ENCODE peak calls at places on chromosomes 12 and 14, in six cellular contexts. X, Q, M, G, H and B are unnamed samples.

GRCh38 chr12:69052613-69053408 is 119.8 kb upstream of the CPM start:
- DNase-seq in X (no peak), Q (peak), M (peak), G (no peak), H (no peak), B (peak)

GRCh38 chr12:25585662-25586061 is 32.6 kb upstream of the LMNTD1 start:
- DNase-seq in X (no peak), Q (no peak), M (no peak), G (no peak), H (no peak), B (no peak)

GRCh38 chr12:54300267-54300731 is 516 bp downstream of the NFE2 start:
- DNase-seq in X (no peak), Q (no peak), M (no peak), G (no peak), H (no peak), B (no peak)

GRCh38 chr12:104656383-104656782 is 199.6 kb downstream of the CHST11 start:
- DNase-seq in X (no peak), Q (no peak), M (no peak), G (no peak), H (no peak), B (peak)

GRCh38 chr12:65961731-65962130 is 137.4 kb downstream of the HMGA2 start:
- DNase-seq in X (no peak), Q (no peak), M (no peak), G (no peak), H (no peak), B (no peak)

GRCh38 chr12:91099373-91099772 is 11.9 kb downstream of the LUM start:
- DNase-seq in X (no peak), Q (no peak), M (no peak), G (no peak), H (no peak), B (no peak)

GRCh38 chr12:6070472-6071257 is 53.8 kb downstream of the VWF start:
- DNase-seq in X (no peak), Q (no peak), M (no peak), G (no peak), H (no peak), B (no peak)

GRCh38 chr12:4370265-4370664 is 9.2 kb downstream of the FGF23 start:
- DNase-seq in X (no peak), Q (no peak), M (no peak), G (no peak), H (no peak), B (no peak)

GRCh38 chr12:132848521-132848920 is 19.9 kb upstream of the GOLGA3 start:
- DNase-seq in X (no peak), Q (no peak), M (no peak), G (no peak), H (no peak), B (no peak)

GRCh38 chr12:82186282-82186681 is 171.9 kb downstream of the CCDC59 start:
- DNase-seq in X (no peak), Q (no peak), M (no peak), G (no peak), H (no peak), B (peak)

GRCh38 chr12:122423258-122424165 is 1.0 kb upstream of the CLIP1 start:
- DNase-seq in X (peak), Q (no peak), M (peak), G (peak), H (no peak), B (no peak)

GRCh38 chr12:71945121-71945520 is 6.5 kb downstream of the TPH2 start:
- DNase-seq in X (no peak), Q (no peak), M (no peak), G (no peak), H (no peak), B (no peak)

GRCh38 chr12:124537525-124538193 is 29.8 kb downstream of the NCOR2 start:
- DNase-seq in X (peak), Q (no peak), M (no peak), G (no peak), H (no peak), B (no peak)

GRCh38 chr12:19572920-19573558 is 133.7 kb downstream of the AEBP2 start:
- DNase-seq in X (peak), Q (no peak), M (peak), G (peak), H (peak), B (peak)

GRCh38 chr12:76623929-76624328 is 64.4 kb upstream of the OSBPL8 start:
- DNase-seq in X (no peak), Q (no peak), M (peak), G (no peak), H (no peak), B (no peak)

GRCh38 chr14:35374273-35374681 is 30.3 kb downstream of the NFKBIA start:
- DNase-seq in X (no peak), Q (no peak), M (peak), G (no peak), H (no peak), B (no peak)

GRCh38 chr14:64763801-64764511 is 59.7 kb downstream of the PLEKHG3 start:
- DNase-seq in X (peak), Q (no peak), M (no peak), G (no peak), H (peak), B (no peak)

GRCh38 chr14:68779761-68780323 is 13.0 kb downstream of the ZFP36L1 start:
- DNase-seq in X (no peak), Q (no peak), M (peak), G (no peak), H (no peak), B (no peak)

GRCh38 chr12:20865873-20866272 is 55.4 kb downstream of the SLCO1B3 start:
- DNase-seq in X (no peak), Q (no peak), M (no peak), G (no peak), H (no peak), B (no peak)

GRCh38 chr12:53806689-53807088 is 54.9 kb upstream of the CISTR start:
- DNase-seq in X (no peak), Q (no peak), M (no peak), G (no peak), H (no peak), B (no peak)

GRCh38 chr12:130747867-130748740 is 32.0 kb upstream of the RIMBP2 start:
- DNase-seq in X (peak), Q (no peak), M (peak), G (peak), H (peak), B (peak)

GRCh38 chr14:76551906-76552305 is 176.0 kb downstream of the ESRRB start:
- DNase-seq in X (no peak), Q (no peak), M (no peak), G (no peak), H (no peak), B (no peak)

GRCh38 chr12:11071414-11071813 is 9.3 kb upstream of the TAS2R46 start:
- DNase-seq in X (no peak), Q (no peak), M (no peak), G (no peak), H (no peak), B (no peak)

GRCh38 chr14:52735921-52736489 is 6.0 kb downstream of the STYX start:
- DNase-seq in X (no peak), Q (no peak), M (no peak), G (no peak), H (no peak), B (peak)

GRCh38 chr12:28027328-28027727 is 54.8 kb upstream of the PTHLH start:
- DNase-seq in X (no peak), Q (no peak), M (no peak), G (no peak), H (no peak), B (no peak)

GRCh38 chr14:54902521-54903420 is at the start of gene GCH1:
- DNase-seq in X (peak), Q (no peak), M (peak), G (peak), H (peak), B (peak)

GRCh38 chr12:50112456-50113218 is 601 bp downstream of the COX14 start:
- DNase-seq in X (peak), Q (no peak), M (no peak), G (no peak), H (peak), B (no peak)

GRCh38 chr12:1720494-1720893 is 29.6 kb downstream of the ADIPOR2 start:
- DNase-seq in X (no peak), Q (no peak), M (no peak), G (no peak), H (no peak), B (no peak)

GRCh38 chr12:46209914-46210834 is 58.7 kb downstream of the SLC38A1 start:
- DNase-seq in X (no peak), Q (peak), M (no peak), G (no peak), H (no peak), B (no peak)

GRCh38 chr12:45637706-45638105 is 91.8 kb upstream of the ARID2 start:
- DNase-seq in X (no peak), Q (no peak), M (no peak), G (no peak), H (no peak), B (no peak)

DNA sequence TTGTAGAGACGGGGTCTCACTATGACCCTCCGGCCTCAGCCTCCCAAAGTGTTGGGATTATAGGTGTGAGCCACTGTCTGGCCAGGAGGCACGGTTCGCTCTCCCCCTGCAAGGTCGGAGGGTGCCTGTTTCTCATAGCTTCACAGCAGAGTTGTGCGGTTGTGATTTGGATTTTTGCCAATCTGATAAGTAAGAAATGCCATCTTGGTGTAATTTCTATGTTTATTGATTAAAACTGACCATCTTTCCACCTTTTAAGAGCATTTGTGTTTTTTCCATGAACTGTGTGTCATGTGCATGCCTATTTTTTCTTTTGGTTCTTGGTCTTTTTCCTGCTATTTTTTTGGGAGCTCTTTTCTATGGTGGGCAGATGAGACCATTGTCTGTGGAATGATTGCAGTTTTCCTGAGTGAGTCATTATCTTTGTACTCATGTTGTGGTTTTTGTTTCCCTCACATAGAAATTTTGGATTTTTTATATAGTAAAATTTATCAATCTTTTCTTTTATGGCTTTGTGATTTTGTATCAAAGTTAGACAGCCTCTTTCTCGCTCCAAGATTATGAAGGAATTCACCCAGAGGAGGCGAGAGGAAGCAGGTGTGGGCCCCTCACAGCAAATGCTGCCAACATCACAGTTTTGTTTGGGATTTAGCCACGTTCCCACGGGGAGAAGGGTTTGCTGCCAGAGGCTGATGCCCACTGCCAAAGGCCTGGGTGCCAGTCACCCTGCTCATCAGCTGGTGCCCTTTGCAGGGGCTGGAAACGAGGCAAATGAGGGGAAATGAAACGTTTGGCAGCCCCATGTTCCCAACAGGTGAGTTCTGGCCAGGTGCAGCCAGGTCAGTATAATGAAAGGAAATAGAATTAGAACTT is 47.2 kb downstream of the RFX4 start:
- DNase-seq in X (peak), Q (no peak), M (no peak), G (no peak), H (no peak), B (no peak)
- TF ChIP-seq JUND in X (peak), Q (no peak), M (no peak), G (no peak), H (no peak), B (no peak)

GRCh38 chr12:117876492-117876816 is 92.3 kb downstream of the KSR2 start:
- DNase-seq in X (no peak), Q (no peak), M (no peak), G (no peak), H (no peak), B (no peak)
- TF ChIP-seq JUND in X (no peak), Q (no peak), M (no peak), G (no peak), H (no peak), B (no peak)

DNA sequence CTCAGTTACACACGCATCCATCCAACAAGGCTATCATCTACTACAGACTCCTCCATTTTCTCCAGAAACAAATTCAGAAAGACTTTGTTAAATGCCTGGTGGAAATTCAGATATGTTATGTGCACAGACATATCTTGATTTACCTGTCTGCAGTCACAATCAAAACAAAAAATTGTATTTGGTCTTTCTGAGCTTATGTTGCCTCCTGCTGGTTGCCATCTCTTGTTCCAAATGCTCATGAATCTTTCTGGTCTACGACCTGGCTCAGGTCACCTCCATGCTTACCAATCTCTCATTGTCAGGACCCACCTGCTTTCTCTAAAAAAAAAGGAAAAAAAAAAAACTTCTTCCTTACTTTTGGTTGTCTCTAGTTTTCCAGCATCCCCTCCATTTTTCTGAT is 169.2 kb upstream of the PLXNC1 start:
- DNase-seq in X (no peak), Q (peak), M (peak), G (no peak), H (no peak), B (no peak)
- TF ChIP-seq JUND in X (no peak), Q (no peak), M (no peak), G (no peak), H (no peak), B (no peak)

GRCh38 chr14:101525646-101526527 is 35.4 kb upstream of the DIO3 start:
- DNase-seq in X (peak), Q (no peak), M (no peak), G (no peak), H (no peak), B (no peak)
- TF ChIP-seq JUND in X (no peak), Q (no peak), M (no peak), G (no peak), H (no peak), B (no peak)

GRCh38 chr14:100142073-100143040 is 17.1 kb downstream of the DEGS2 start:
- DNase-seq in X (peak), Q (no peak), M (no peak), G (no peak), H (peak), B (no peak)
- TF ChIP-seq JUND in X (no peak), Q (no peak), M (no peak), G (no peak), H (no peak), B (no peak)